ENCODE peak calls at places on chromosomes 1 and 21, in six cellular contexts. R is activated CD4-positive, alpha-beta memory T cell treated with anti-CD3 and anti-CD28 coated beads for 36 hours; E is progenitor cell of endocrine pancreas; Y is stimulated activated CD8-positive, alpha-beta memory T cell treated with anti-CD3 and anti-CD28 coated beads, Interleukin-7, amount 100 ng/mL, for 1 hour; X is mesendoderm; P is mesothelial cell of epicardium. B is an unnamed sample.

GRCh38 chr1:99565606-99566289 is 80.2 kb upstream of the PALMD start:
- DNase-seq in X (no peak), E (no peak), P (no peak), Y (no peak), R (no peak), B (no peak)

GRCh38 chr1:26378088-26378878 is 5.7 kb upstream of the ZNF683 start:
- DNase-seq in Y (peak; percentile 63), E (no peak), R (peak; percentile 81), X (peak; percentile 87), P (no peak), B (peak; percentile 68)

GRCh38 chr21:25080161-25080560 is 527.1 kb downstream of the MRPL39 start:
- DNase-seq in E (no peak), Y (no peak), P (no peak), R (no peak), X (no peak), B (no peak)

GRCh38 chr21:31555741-31556191 is 103.7 kb upstream of the SOD1 start:
- DNase-seq in Y (no peak), X (peak; percentile 92), P (no peak), E (no peak), R (no peak), B (no peak)

GRCh38 chr21:40385883-40386282 is 461.1 kb downstream of the DSCAM start:
- DNase-seq in R (no peak), X (no peak), E (no peak), Y (no peak), P (no peak), B (no peak)

GRCh38 chr1:35885961-35886558 is 3.1 kb downstream of the AGO1 start:
- DNase-seq in X (peak; percentile 98), P (no peak), E (peak; percentile 16), Y (no peak), R (no peak), B (no peak)

GRCh38 chr1:8201331-8201861 is 116.5 kb upstream of the SLC45A1 start:
- DNase-seq in E (no peak), X (peak; percentile 74), R (no peak), P (no peak), Y (no peak), B (no peak)

GRCh38 chr21:21101911-21102310 is 103.7 kb downstream of the NCAM2 start:
- DNase-seq in E (no peak), Y (no peak), R (no peak), P (no peak), X (peak; percentile 79), B (no peak)

GRCh38 chr1:228145498-228146425 is 4.0 kb upstream of the GJC2 start:
- DNase-seq in X (no peak), E (no peak), R (no peak), P (no peak), Y (no peak), B (no peak)

GRCh38 chr1:1110561-1110971 is 5.3 kb downstream of the C1orf159 start:
- DNase-seq in Y (no peak), R (no peak), E (no peak), P (peak; percentile 19), X (no peak), B (no peak)

GRCh38 chr1:185281245-185281644 is 35.8 kb downstream of the IVNS1ABP start:
- DNase-seq in P (no peak), E (no peak), X (no peak), R (peak; percentile 20), Y (no peak), B (peak; percentile 19)

GRCh38 chr1:92536593-92537332 is 50.0 kb upstream of the GFI1 start:
- DNase-seq in P (no peak), E (no peak), R (no peak), X (no peak), Y (no peak), B (peak; percentile 26)

GRCh38 chr21:34536311-34536710 is 24.3 kb upstream of the KCNE1 start:
- DNase-seq in R (no peak), Y (no peak), P (no peak), E (no peak), X (peak; percentile 35), B (no peak)

GRCh38 chr1:145859491-145860159 is 744 bp upstream of the PIAS3 start:
- DNase-seq in P (peak; percentile 75), R (peak; percentile 88), X (peak; percentile 93), Y (peak; percentile 62), E (peak; percentile 70), B (peak; percentile 66)

GRCh38 chr21:15651172-15651571 is 78.6 kb upstream of the USP25 start:
- DNase-seq in X (no peak), E (no peak), Y (no peak), P (no peak), R (no peak), B (no peak)

GRCh38 chr21:28769683-28770082 is 223.0 kb downstream of the LTN1 start:
- DNase-seq in P (no peak), Y (no peak), X (no peak), E (no peak), R (peak; percentile 30), B (no peak)

GRCh38 chr1:49389699-49390098 is 613.0 kb upstream of the BEND5 start:
- DNase-seq in Y (no peak), X (no peak), E (no peak), R (no peak), P (no peak), B (no peak)

GRCh38 chr1:117664314-117664713 is 58.5 kb downstream of the TENT5C start:
- DNase-seq in Y (no peak), P (no peak), R (peak; percentile 76), X (no peak), E (no peak), B (no peak)

GRCh38 chr1:55010887-55011217 is 12.1 kb downstream of the BSND start:
- DNase-seq in R (no peak), Y (no peak), X (peak; percentile 31), P (no peak), E (no peak), B (no peak)

GRCh38 chr21:39330001-39330400 is 16.6 kb upstream of the BRWD1 start:
- DNase-seq in X (no peak), R (no peak), Y (no peak), P (no peak), E (no peak), B (no peak)